ENCODE peak calls at places on chromosomes 12 and 14, in six cellular contexts. E is HCT116, F is K562, D is NT2/D1, O is H1, U is HepG2. H is an unnamed sample.

GRCh38 chr12:19382111-19382526 is 57.2 kb upstream of the AEBP2 start:
- DNase-seq in E (no peak), F (no peak), D (peak), O (peak), U (peak), H (peak)

GRCh38 chr12:85996280-85996679 is 122.2 kb downstream of the NTS start:
- DNase-seq in E (no peak), F (no peak), D (no peak), O (no peak), U (no peak), H (no peak)

GRCh38 chr14:21868442-21869046 is 194.9 kb upstream of the OR4E1 start:
- DNase-seq in E (peak), F (peak), D (peak), O (peak), U (peak), H (no peak)

GRCh38 chr12:23895792-23896218 is 53.7 kb downstream of the SOX5 start:
- DNase-seq in E (no peak), F (no peak), D (peak), O (peak), U (no peak), H (no peak)

GRCh38 chr14:68239988-68240387 is 420.4 kb downstream of the RAD51B start:
- DNase-seq in E (no peak), F (no peak), D (no peak), O (no peak), U (no peak), H (no peak)

GRCh38 chr12:56193025-56193578 is 3.8 kb upstream of the SMARCC2 start:
- DNase-seq in E (peak), F (peak), D (peak), O (no peak), U (peak), H (peak)

GRCh38 chr12:90854136-90854689 is 100.8 kb downstream of the CCER1 start:
- DNase-seq in E (peak), F (peak), D (peak), O (peak), U (peak), H (no peak)

GRCh38 chr14:56273949-56274348 is 155.7 kb downstream of the PELI2 start:
- DNase-seq in E (no peak), F (no peak), D (no peak), O (no peak), U (no peak), H (no peak)

GRCh38 chr12:63805704-63806672 is 26.3 kb downstream of the RXYLT1 start:
- DNase-seq in E (no peak), F (no peak), D (no peak), O (no peak), U (peak), H (no peak)

GRCh38 chr14:22699801-22700564 is 55.8 kb upstream of the OR6J1 start:
- DNase-seq in E (no peak), F (peak), D (no peak), O (no peak), U (peak), H (no peak)

GRCh38 chr14:68888025-68888850 is 90.9 kb downstream of the ACTN1 start:
- DNase-seq in E (no peak), F (no peak), D (no peak), O (no peak), U (no peak), H (no peak)

GRCh38 chr12:122909442-122910288 is 13.7 kb upstream of the VPS37B start:
- DNase-seq in E (no peak), F (no peak), D (no peak), O (no peak), U (no peak), H (no peak)

GRCh38 chr14:53273671-53274072 is 120.5 kb upstream of the DDHD1 start:
- DNase-seq in E (no peak), F (peak), D (no peak), O (no peak), U (peak), H (no peak)

GRCh38 chr12:83225806-83226205 is 539.1 kb downstream of the TMTC2 start:
- DNase-seq in E (no peak), F (no peak), D (no peak), O (no peak), U (no peak), H (no peak)

GRCh38 chr14:94101748-94102147 is 8.8 kb upstream of the IFI27 start:
- DNase-seq in E (no peak), F (no peak), D (no peak), O (no peak), U (no peak), H (no peak)

GRCh38 chr14:67068246-67068645 is 121.0 kb upstream of the GARIN2 start:
- DNase-seq in E (no peak), F (no peak), D (no peak), O (no peak), U (no peak), H (no peak)

GRCh38 chr12:93341409-93342044 is 36.2 kb upstream of the NUDT4 start:
- DNase-seq in E (no peak), F (no peak), D (no peak), O (no peak), U (no peak), H (no peak)

GRCh38 chr14:60485600-60486251 is at the start of gene C14orf39:
- DNase-seq in E (no peak), F (peak), D (no peak), O (no peak), U (no peak), H (no peak)

GRCh38 chr14:93543766-93544165 is 113.0 kb downstream of the UNC79 start:
- DNase-seq in E (peak), F (no peak), D (no peak), O (no peak), U (peak), H (no peak)

GRCh38 chr14:89351958-89352404 is 65.1 kb downstream of the FOXN3 start:
- DNase-seq in E (no peak), F (no peak), D (no peak), O (no peak), U (peak), H (no peak)

GRCh38 chr14:101854366-101854765 is 92.9 kb downstream of the PPP2R5C start:
- DNase-seq in E (no peak), F (no peak), D (no peak), O (no peak), U (no peak), H (no peak)

DNA sequence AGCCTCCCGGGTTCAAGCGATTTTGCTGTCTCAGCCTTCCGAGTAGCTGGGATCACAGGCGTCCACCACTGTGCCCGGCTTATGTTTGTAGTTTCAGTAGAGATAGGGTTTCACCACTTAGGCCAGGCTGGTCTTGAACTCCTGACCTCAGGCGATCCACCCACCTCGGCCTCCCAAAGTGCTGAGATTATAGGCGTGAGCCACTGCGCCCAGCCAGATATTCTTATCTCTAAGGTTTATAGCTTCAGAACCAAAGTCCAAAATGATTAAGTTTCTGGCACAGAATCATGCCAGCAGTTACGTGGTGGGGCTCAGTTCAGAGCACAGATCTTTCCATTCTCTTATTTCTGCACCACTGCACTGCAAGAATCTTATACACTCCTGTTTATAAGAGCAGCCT is 129.7 kb downstream of the LMNTD1 start:
- DNase-seq in E (no peak), F (no peak), D (no peak), O (no peak), U (no peak), H (no peak)
- TF ChIP-seq ZNF274 in E (no peak), F (no peak), D (no peak), O (no peak), U (no peak), H (no peak)

DNA sequence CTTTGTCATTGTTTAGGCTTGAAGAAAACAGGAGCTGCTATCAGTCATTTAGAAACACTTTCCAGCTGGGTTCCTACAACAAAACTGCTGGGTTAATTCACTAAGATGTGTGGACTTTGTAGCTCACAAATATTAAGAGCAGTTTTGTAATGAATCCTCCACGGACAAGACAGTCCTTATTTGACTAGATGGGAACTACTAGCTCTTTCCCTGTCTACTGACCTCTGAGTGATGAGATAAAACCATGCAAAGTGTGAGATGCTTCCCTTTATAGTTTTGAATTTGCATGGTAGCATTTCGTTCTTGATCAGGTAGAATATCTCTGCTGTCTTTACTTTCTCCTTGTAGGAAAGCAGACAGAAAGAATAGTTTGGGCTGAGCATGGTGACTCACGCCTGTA is 72.9 kb upstream of the STXBP6 start:
- DNase-seq in E (no peak), F (no peak), D (no peak), O (no peak), U (no peak), H (no peak)
- TF ChIP-seq ZNF274 in E (no peak), F (no peak), D (no peak), O (no peak), U (no peak), H (no peak)

GRCh38 chr12:107929436-107929835 is 154.9 kb downstream of the ASCL4 start:
- DNase-seq in E (peak), F (peak), D (no peak), O (no peak), U (peak), H (no peak)
- TF ChIP-seq ZNF274 in E (no peak), F (no peak), D (no peak), O (no peak), U (no peak), H (no peak)

GRCh38 chr14:74875204-74875603 is 741 bp downstream of the PROX2 start:
- DNase-seq in E (no peak), F (no peak), D (no peak), O (no peak), U (no peak), H (no peak)

GRCh38 chr14:74875941-74876913 is at the start of gene PROX2:
- DNase-seq in E (no peak), F (no peak), D (no peak), O (no peak), U (no peak), H (no peak)

GRCh38 chr14:74868739-74869138 is 7.2 kb downstream of the PROX2 start:
- DNase-seq in E (no peak), F (no peak), D (no peak), O (no peak), U (no peak), H (no peak)

GRCh38 chr14:74867673-74868072 is 8.3 kb downstream of the PROX2 start:
- DNase-seq in E (no peak), F (no peak), D (no peak), O (no peak), U (no peak), H (no peak)

DNA sequence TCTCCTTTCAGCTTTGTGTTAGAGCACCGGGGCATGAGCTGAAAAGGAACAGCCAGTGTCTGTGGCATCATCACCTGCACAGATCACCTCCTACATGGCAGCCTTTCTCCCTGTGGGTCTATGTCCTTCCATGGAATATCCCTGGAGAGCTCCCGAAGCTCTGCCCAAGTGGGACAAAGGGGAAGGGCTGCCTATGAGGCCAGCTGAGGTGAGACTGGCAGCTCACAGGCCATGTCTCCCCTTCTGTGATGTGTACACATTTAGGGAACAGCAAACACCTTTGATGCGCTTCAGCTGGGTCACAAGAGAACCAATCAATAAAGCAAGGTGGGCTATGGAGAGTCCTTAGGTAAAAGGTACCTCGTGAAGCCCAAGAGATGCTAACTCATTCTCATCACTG is 4.1 kb downstream of the PROX2 start:
- DNase-seq in E (no peak), F (no peak), D (no peak), O (no peak), U (no peak), H (no peak)
- TF ChIP-seq ZNF274 in E (no peak), F (no peak), D (no peak), O (no peak), U (no peak), H (no peak)

DNA sequence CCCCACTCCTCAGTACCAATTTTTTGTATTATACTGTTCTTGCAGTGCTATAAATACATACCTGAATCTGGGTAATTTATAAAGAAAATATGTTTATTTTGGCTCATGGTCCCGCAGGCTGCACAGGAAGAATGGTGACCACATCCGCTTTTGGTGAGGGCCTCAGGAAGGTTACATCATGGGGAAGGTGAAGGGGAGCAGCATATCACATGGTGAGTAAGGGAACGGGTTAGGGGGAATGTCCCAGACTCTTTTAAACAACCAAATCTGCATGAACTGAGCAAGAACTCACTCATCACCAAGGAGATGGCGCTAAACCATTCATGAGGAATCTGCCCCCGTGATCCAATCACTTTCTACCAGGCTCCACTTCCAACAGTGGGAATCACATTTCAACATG is 40.0 kb downstream of the OSBPL8 start:
- DNase-seq in E (no peak), F (no peak), D (no peak), O (no peak), U (no peak), H (no peak)
- TF ChIP-seq ZNF274 in E (no peak), F (no peak), D (no peak), O (no peak), U (no peak), H (no peak)

DNA sequence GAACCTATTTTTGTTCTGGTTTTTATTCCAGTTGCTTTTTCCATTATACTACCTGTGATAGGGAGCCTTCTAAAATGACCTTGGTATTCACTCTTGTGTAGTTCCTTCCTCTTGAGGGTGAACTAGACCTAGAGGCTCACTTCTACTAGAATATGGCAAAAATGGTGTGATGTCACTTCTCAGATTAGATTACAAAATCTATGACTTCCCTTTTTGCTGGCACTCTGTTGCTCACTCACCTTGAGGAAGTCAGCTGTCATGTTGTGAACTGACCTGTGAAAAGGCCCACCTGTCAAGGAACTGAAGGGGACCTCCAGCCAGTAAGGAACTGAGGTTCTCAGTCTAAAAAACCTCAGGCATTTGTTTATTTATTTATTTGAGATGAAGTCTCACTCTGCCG is 5.7 kb downstream of the MIPOL1 start:
- DNase-seq in E (no peak), F (no peak), D (no peak), O (no peak), U (no peak), H (no peak)
- TF ChIP-seq ZNF274 in E (no peak), F (no peak), D (no peak), O (no peak), U (no peak), H (no peak)

GRCh38 chr12:126914170-126914796 is 1352.7 kb upstream of the TMEM132C start:
- DNase-seq in E (no peak), F (no peak), D (no peak), O (no peak), U (no peak), H (no peak)
- TF ChIP-seq ZNF274 in E (no peak), F (no peak), D (no peak), O (no peak), U (no peak), H (no peak)

GRCh38 chr14:54767139-54767431 is 135.5 kb downstream of the GCH1 start:
- DNase-seq in E (no peak), F (no peak), D (no peak), O (no peak), U (no peak), H (no peak)

GRCh38 chr14:54767450-54767849 is 135.2 kb downstream of the GCH1 start:
- DNase-seq in E (no peak), F (no peak), D (no peak), O (no peak), U (no peak), H (no peak)

GRCh38 chr14:54763761-54764160 is 138.9 kb downstream of the GCH1 start:
- DNase-seq in E (no peak), F (no peak), D (no peak), O (no peak), U (no peak), H (no peak)

GRCh38 chr14:54768501-54768900 is 134.1 kb downstream of the GCH1 start:
- DNase-seq in E (no peak), F (no peak), D (no peak), O (no peak), U (no peak), H (no peak)

GRCh38 chr14:54766276-54767138 is 136.1 kb downstream of the GCH1 start:
- DNase-seq in E (no peak), F (no peak), D (no peak), O (no peak), U (no peak), H (no peak)
- TF ChIP-seq ZNF274 in E (no peak), F (no peak), D (no peak), O (no peak), U (no peak), H (no peak)

GRCh38 chr12:16361142-16361783 is 13.8 kb downstream of the MGST1 start:
- DNase-seq in E (no peak), F (no peak), D (no peak), O (no peak), U (no peak), H (no peak)
- TF ChIP-seq ZNF274 in E (no peak), F (no peak), D (no peak), O (no peak), U (no peak), H (no peak)

H was measured in GM12878.